ENCODE peak calls at places on chromosomes 3 and 15, in six cellular contexts. S, T, Q, G, K and W are unnamed samples.

GRCh38 chr3:143831208-143831607 is 17.1 kb downstream of the SLC9A9 start:
- DNase-seq in S (no peak), T (no peak), Q (no peak), G (peak; percentile 59), K (no peak), W (no peak)

GRCh38 chr15:50183112-50183794 is 1.3 kb downstream of the SLC27A2 start:
- DNase-seq in S (no peak), T (no peak), Q (no peak), G (no peak), K (no peak), W (no peak)

GRCh38 chr3:140628606-140629005 is 49.3 kb upstream of the TRIM42 start:
- DNase-seq in S (no peak), T (no peak), Q (no peak), G (no peak), K (no peak), W (no peak)

GRCh38 chr15:54580643-54581042 is 602.4 kb downstream of the UNC13C start:
- DNase-seq in S (no peak), T (no peak), Q (no peak), G (no peak), K (no peak), W (no peak)

GRCh38 chr15:69604050-69604378 is 151.4 kb downstream of the RPLP1 start:
- DNase-seq in S (no peak), T (no peak), Q (peak; percentile 44), G (no peak), K (no peak), W (no peak)

GRCh38 chr3:11601446-11602241 is 42.1 kb downstream of the VGLL4 start:
- DNase-seq in S (no peak), T (peak; percentile 85), Q (no peak), G (peak; percentile 39), K (no peak), W (no peak)

GRCh38 chr15:69299451-69300128 is 878 bp downstream of the PAQR5 start:
- DNase-seq in S (peak; percentile 65), T (no peak), Q (no peak), G (no peak), K (no peak), W (no peak)

GRCh38 chr15:65918936-65919335 is 49.6 kb downstream of the RAB11A start:
- DNase-seq in S (no peak), T (no peak), Q (no peak), G (no peak), K (no peak), W (no peak)

GRCh38 chr15:76160426-76161152 is 100.8 kb downstream of the TMEM266 start:
- DNase-seq in S (no peak), T (no peak), Q (no peak), G (no peak), K (no peak), W (no peak)

GRCh38 chr15:52020253-52021085 is 1.4 kb downstream of the MAPK6 start:
- DNase-seq in S (no peak), T (no peak), Q (no peak), G (peak; percentile 34), K (no peak), W (no peak)

GRCh38 chr3:2870714-2871353 is 239.3 kb downstream of the IL5RA start:
- DNase-seq in S (no peak), T (no peak), Q (no peak), G (no peak), K (no peak), W (no peak)

GRCh38 chr15:99731336-99732267 is 1.6 kb downstream of the LYSMD4 start:
- DNase-seq in S (no peak), T (no peak), Q (no peak), G (no peak), K (no peak), W (no peak)

GRCh38 chr3:139265131-139266016 is 78.4 kb upstream of the MRPS22 start:
- DNase-seq in S (no peak), T (no peak), Q (no peak), G (no peak), K (no peak), W (no peak)

GRCh38 chr3:177694316-177694715 is 497.0 kb upstream of the TBL1XR1 start:
- DNase-seq in S (no peak), T (no peak), Q (no peak), G (peak; percentile 71), K (no peak), W (no peak)

GRCh38 chr3:72347819-72348319 is 500.4 kb downstream of the SHQ1 start:
- DNase-seq in S (no peak), T (peak; percentile 95), Q (peak; percentile 72), G (no peak), K (no peak), W (peak; percentile 83)

GRCh38 chr3:129658156-129658843 is 51.8 kb upstream of the PLXND1 start:
- DNase-seq in S (no peak), T (no peak), Q (no peak), G (no peak), K (no peak), W (no peak)

GRCh38 chr3:166013073-166013679 is 176.0 kb upstream of the BCHE start:
- DNase-seq in S (peak; percentile 3), T (no peak), Q (no peak), G (peak; percentile 37), K (no peak), W (no peak)

GRCh38 chr15:78103406-78104118 is 11.2 kb downstream of the SH2D7 start:
- DNase-seq in S (no peak), T (peak; percentile 58), Q (peak; percentile 61), G (no peak), K (no peak), W (no peak)

GRCh38 chr3:146117406-146118285 is 43.3 kb downstream of the PLOD2 start:
- DNase-seq in S (no peak), T (no peak), Q (no peak), G (peak; percentile 97), K (no peak), W (no peak)

GRCh38 chr3:156535162-156535627 is 19.7 kb downstream of the SSR3 start:
- DNase-seq in S (peak; percentile 62), T (peak; percentile 94), Q (peak; percentile 51), G (peak; percentile 100), K (no peak), W (peak; percentile 64)

GRCh38 chr3:47612178-47612577 is 33.5 kb upstream of the CSPG5 start:
- DNase-seq in S (no peak), T (no peak), Q (no peak), G (peak; percentile 86), K (no peak), W (no peak)

GRCh38 chr15:26551473-26551872 is 221.4 kb downstream of the GABRB3 start:
- DNase-seq in S (no peak), T (no peak), Q (no peak), G (no peak), K (no peak), W (no peak)

GRCh38 chr15:75205064-75205395 is 3.3 kb downstream of the C15orf39 start:
- DNase-seq in S (no peak), T (no peak), Q (no peak), G (no peak), K (no peak), W (no peak)

GRCh38 chr3:182294256-182294655 is 499.0 kb upstream of the ATP11B start:
- DNase-seq in S (no peak), T (no peak), Q (no peak), G (no peak), K (no peak), W (no peak)

GRCh38 chr15:101255615-101256350 is 3.9 kb upstream of the CHSY1 start:
- DNase-seq in S (no peak), T (no peak), Q (no peak), G (peak; percentile 92), K (peak; percentile 72), W (peak; percentile 70)

GRCh38 chr3:117277816-117278215 is 568.2 kb downstream of the TUSC7 start:
- DNase-seq in S (no peak), T (no peak), Q (no peak), G (no peak), K (no peak), W (no peak)

GRCh38 chr15:70196314-70197291 is 98.9 kb upstream of the TLE3 start:
- DNase-seq in S (no peak), T (peak; percentile 80), Q (peak; percentile 60), G (peak; percentile 88), K (no peak), W (peak; percentile 98)

GRCh38 chr3:129382366-129382765 is 46.1 kb downstream of the EFCAB12 start:
- DNase-seq in S (no peak), T (no peak), Q (no peak), G (no peak), K (no peak), W (no peak)

GRCh38 chr3:149736180-149737100 is 15.8 kb downstream of the COMMD2 start:
- DNase-seq in S (no peak), T (no peak), Q (no peak), G (peak; percentile 42), K (no peak), W (no peak)

GRCh38 chr3:59540696-59541095 is 490.9 kb upstream of the CFAP20DC start:
- DNase-seq in S (no peak), T (no peak), Q (no peak), G (no peak), K (no peak), W (no peak)

GRCh38 chr15:99442268-99442897 is 123.4 kb upstream of the MEF2A start:
- DNase-seq in S (peak; percentile 52), T (peak; percentile 78), Q (peak; percentile 56), G (peak; percentile 90), K (no peak), W (peak; percentile 83)

GRCh38 chr15:96130734-96131133 is 199.8 kb upstream of the NR2F2 start:
- DNase-seq in S (no peak), T (no peak), Q (no peak), G (no peak), K (no peak), W (no peak)
- TF ChIP-seq POLR2A in S (no peak), T (no peak), Q (no peak), G (no peak), K (no peak), W (no peak)

GRCh38 chr15:83064859-83065258 is 2.2 kb downstream of the BTBD1 start:
- DNase-seq in S (no peak), T (no peak), Q (no peak), G (peak; percentile 37), K (no peak), W (no peak)
- TF ChIP-seq POLR2A in S (no peak), T (no peak), Q (no peak), G (no peak), K (no peak), W (no peak)

DNA sequence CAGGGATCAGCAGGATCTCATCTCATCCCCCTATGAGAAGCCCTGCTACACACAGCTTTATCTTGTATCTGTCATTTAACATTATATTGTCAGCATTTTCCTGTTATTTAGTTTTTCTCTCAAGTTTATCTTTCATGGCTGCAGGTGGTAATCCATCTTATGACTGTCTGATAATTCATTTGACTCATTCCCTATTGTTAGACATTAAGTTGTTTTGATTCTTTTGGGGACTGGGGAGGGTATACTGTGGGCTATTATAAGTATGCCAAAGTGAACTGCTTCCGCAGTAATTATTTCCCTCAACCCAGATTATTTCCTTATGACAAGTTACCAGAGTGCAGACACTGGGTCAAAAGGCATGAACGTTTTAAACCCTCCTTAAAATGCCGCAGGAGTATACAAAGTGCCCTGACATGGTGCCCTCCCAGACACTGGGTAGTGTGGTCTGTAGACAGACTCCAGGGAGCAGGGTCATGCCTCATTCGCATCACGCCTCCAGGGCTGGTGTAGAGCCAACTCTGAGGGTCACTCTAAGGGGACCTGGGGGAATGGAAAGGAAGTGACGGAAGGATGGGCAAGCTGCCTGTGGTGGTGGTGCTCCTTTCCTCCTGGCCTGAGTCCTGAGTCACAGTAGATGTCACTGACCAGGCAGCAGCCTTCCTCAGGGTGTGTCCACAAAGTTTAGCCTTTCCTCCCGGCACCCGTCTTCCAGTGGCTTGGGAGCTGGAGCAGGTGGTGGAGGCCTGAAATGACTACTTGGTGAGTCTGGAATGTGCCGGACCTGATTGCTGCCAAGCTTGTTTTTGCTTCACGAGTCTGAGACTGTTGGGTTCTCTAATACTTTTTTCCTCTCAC is 11.6 kb downstream of the GPR160 start:
- DNase-seq in S (no peak), T (no peak), Q (peak; percentile 69), G (peak; percentile 23), K (no peak), W (peak; percentile 67)
- TF ChIP-seq POLR2A in S (no peak), T (no peak), Q (no peak), G (no peak), K (no peak), W (no peak)

GRCh38 chr15:57706405-57707209 is at the start of gene POLR2M:
- DNase-seq in S (peak; percentile 92), T (peak; percentile 99), Q (peak; percentile 97), G (peak; percentile 100), K (peak; percentile 70), W (peak; percentile 97)
- TF ChIP-seq POLR2A in S (peak; percentile 70), T (peak; percentile 68), Q (peak; percentile 79), G (peak; percentile 82), K (peak; percentile 89), W (peak; percentile 86)